ENCODE peak calls at places on chromosomes 7 and 10, in eight cellular contexts. Y, Q, Z, J, E, K, X and O are unnamed samples. For H3K4me1, the result is how much of the 10 kb centered on the place peaks cover.

GRCh38 chr10:79604294-79604693 is 6.4 kb upstream of the SFTPA1 start:
- DNase-seq in Y (no peak), Q (no peak), Z (no peak), J (no peak), E (no peak), K (no peak), X (no peak), O (no peak)

GRCh38 chr7:128829391-128830166 is 627 bp upstream of the FLNC start:
- DNase-seq in Y (peak), Q (peak), Z (peak), J (peak), E (no peak), K (peak), X (no peak), O (no peak)

GRCh38 chr7:129864042-129864441 is 88.7 kb downstream of the UBE2H start:
- DNase-seq in Y (no peak), Q (no peak), Z (no peak), J (peak), E (no peak), K (no peak), X (no peak), O (no peak)

GRCh38 chr10:101779544-101780186 is 3.6 kb downstream of the NPM3 start:
- DNase-seq in Y (peak), Q (peak), Z (peak), J (peak), E (peak), K (peak), X (peak), O (peak)

GRCh38 chr7:29194594-29195417 is at the start of gene CHN2:
- DNase-seq in Y (peak), Q (peak), Z (no peak), J (peak), E (peak), K (peak), X (peak), O (peak)

GRCh38 chr10:36885746-36886145 is 239.7 kb upstream of the ANKRD30A start:
- DNase-seq in Y (no peak), Q (no peak), Z (no peak), J (no peak), E (no peak), K (no peak), X (no peak), O (no peak)

GRCh38 chr7:41814888-41815287 is 112.0 kb upstream of the INHBA start:
- DNase-seq in Y (no peak), Q (no peak), Z (no peak), J (no peak), E (no peak), K (no peak), X (no peak), O (no peak)

GRCh38 chr7:92696584-92696983 is 106.4 kb upstream of the FAM133B start:
- DNase-seq in Y (no peak), Q (no peak), Z (no peak), J (no peak), E (no peak), K (no peak), X (no peak), O (no peak)

GRCh38 chr7:41916450-41916927 is 213.6 kb upstream of the INHBA start:
- DNase-seq in Y (no peak), Q (no peak), Z (peak), J (no peak), E (no peak), K (peak), X (no peak), O (no peak)

GRCh38 chr10:15997313-15997712 is 137.0 kb upstream of the MINDY3 start:
- DNase-seq in Y (no peak), Q (no peak), Z (no peak), J (no peak), E (no peak), K (no peak), X (no peak), O (no peak)

GRCh38 chr10:124293641-124294449 is 124.9 kb downstream of the OAT start:
- DNase-seq in Y (no peak), Q (no peak), Z (no peak), J (no peak), E (no peak), K (no peak), X (peak), O (no peak)

GRCh38 chr7:100208911-100209408 is 10.8 kb upstream of the PVRIG start:
- DNase-seq in Y (no peak), Q (no peak), Z (no peak), J (no peak), E (no peak), K (no peak), X (peak), O (peak)

GRCh38 chr10:69018613-69019012 is 30.0 kb downstream of the KIFBP start:
- DNase-seq in Y (peak), Q (no peak), Z (no peak), J (no peak), E (no peak), K (no peak), X (no peak), O (no peak)

GRCh38 chr7:32154797-32155196 is 84.6 kb upstream of the PDE1C start:
- DNase-seq in Y (no peak), Q (peak), Z (peak), J (peak), E (no peak), K (no peak), X (no peak), O (no peak)

GRCh38 chr10:94963901-94964300 is 25.4 kb downstream of the CYP2C9 start:
- DNase-seq in Y (peak), Q (no peak), Z (peak), J (no peak), E (no peak), K (peak), X (no peak), O (peak)

GRCh38 chr7:129908181-129908580 is 44.6 kb downstream of the UBE2H start:
- DNase-seq in Y (no peak), Q (no peak), Z (no peak), J (no peak), E (no peak), K (no peak), X (no peak), O (no peak)

GRCh38 chr7:2717905-2718702 is 30.1 kb downstream of the AMZ1 start:
- DNase-seq in Y (peak), Q (no peak), Z (no peak), J (no peak), E (no peak), K (no peak), X (no peak), O (no peak)

GRCh38 chr10:13977861-13978843 is 352.6 kb downstream of the FRMD4A start:
- DNase-seq in Y (no peak), Q (no peak), Z (peak), J (no peak), E (no peak), K (no peak), X (no peak), O (no peak)

GRCh38 chr7:32103361-32103760 is 33.2 kb upstream of the PDE1C start:
- DNase-seq in Y (no peak), Q (no peak), Z (no peak), J (no peak), E (no peak), K (no peak), X (no peak), O (no peak)

GRCh38 chr10:62541811-62542210 is 167.6 kb downstream of the ZNF365 start:
- DNase-seq in Y (no peak), Q (no peak), Z (no peak), J (no peak), E (peak), K (peak), X (peak), O (no peak)

GRCh38 chr10:114648368-114648767 is 9.7 kb downstream of the ABLIM1 start:
- DNase-seq in Y (no peak), Q (no peak), Z (peak), J (no peak), E (no peak), K (peak), X (no peak), O (peak)

GRCh38 chr10:100969175-100970075 is at the start of gene SEMA4G:
- DNase-seq in Y (peak), Q (peak), Z (peak), J (peak), E (peak), K (peak), X (peak), O (peak)

GRCh38 chr7:109246330-109247077 is 676.8 kb downstream of the DNAJB9 start:
- DNase-seq in Y (no peak), Q (no peak), Z (no peak), J (peak), E (no peak), K (peak), X (no peak), O (no peak)

GRCh38 chr10:111113238-111113960 is 36.6 kb downstream of the ADRA2A start:
- DNase-seq in Y (peak), Q (no peak), Z (no peak), J (no peak), E (no peak), K (no peak), X (no peak), O (no peak)

GRCh38 chr7:2209146-2209960 is 23.4 kb downstream of the MAD1L1 start:
- DNase-seq in Y (peak), Q (peak), Z (peak), J (peak), E (peak), K (peak), X (peak), O (peak)

GRCh38 chr7:112942981-112943380 is 143.6 kb downstream of the GPR85 start:
- DNase-seq in Y (no peak), Q (no peak), Z (no peak), J (no peak), E (no peak), K (peak), X (no peak), O (no peak)

GRCh38 chr10:75492151-75492550 is 60.7 kb downstream of the LRMDA start:
- DNase-seq in Y (no peak), Q (no peak), Z (no peak), J (no peak), E (no peak), K (no peak), X (no peak), O (no peak)

GRCh38 chr10:89301721-89302445 is at the start of gene IFIT2:
- DNase-seq in Y (no peak), Q (no peak), Z (peak), J (peak), E (no peak), K (peak), X (peak), O (peak)

DNA sequence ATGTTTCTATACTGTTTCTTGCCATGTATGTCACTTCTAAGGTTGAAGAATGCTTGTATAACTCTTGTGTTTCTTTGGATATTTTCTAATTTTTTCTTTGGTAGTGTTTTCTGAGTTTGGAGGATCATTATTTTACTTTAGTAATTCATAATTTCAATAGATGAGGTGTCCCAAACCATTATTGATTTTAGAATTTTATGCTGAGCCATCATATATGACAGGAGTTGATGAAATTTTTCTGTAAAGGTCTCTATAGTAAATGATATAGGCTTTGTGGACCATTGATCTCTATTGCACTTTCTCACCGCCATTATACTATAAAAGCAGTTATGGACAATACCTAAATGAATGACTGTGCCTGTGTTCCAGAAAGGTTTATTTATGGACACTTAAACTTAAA is 183.3 kb upstream of the PPP1R3A start:
- DNase-seq in Y (no peak), Q (no peak), Z (no peak), J (no peak), E (no peak), K (no peak), X (no peak), O (no peak)
- H3K4me1 ChIP-seq in Y (under half), Q (half or more), Z (under half), J (under half), E (under half), K (under half), X (under half), O (under half)

GRCh38 chr10:72812798-72813430 is 80.6 kb upstream of the OIT3 start:
- DNase-seq in Y (no peak), Q (no peak), Z (peak), J (no peak), E (no peak), K (peak), X (no peak), O (no peak)
- H3K4me1 ChIP-seq in Y (under half), Q (under half), Z (under half), J (under half), E (under half), K (under half), X (under half), O (under half)

GRCh38 chr7:30306977-30307376 is 22.6 kb downstream of the ZNRF2 start:
- DNase-seq in Y (no peak), Q (no peak), Z (no peak), J (no peak), E (no peak), K (no peak), X (no peak), O (no peak)
- H3K4me1 ChIP-seq in Y (under half), Q (half or more), Z (under half), J (half or more), E (under half), K (under half), X (under half), O (under half)

DNA sequence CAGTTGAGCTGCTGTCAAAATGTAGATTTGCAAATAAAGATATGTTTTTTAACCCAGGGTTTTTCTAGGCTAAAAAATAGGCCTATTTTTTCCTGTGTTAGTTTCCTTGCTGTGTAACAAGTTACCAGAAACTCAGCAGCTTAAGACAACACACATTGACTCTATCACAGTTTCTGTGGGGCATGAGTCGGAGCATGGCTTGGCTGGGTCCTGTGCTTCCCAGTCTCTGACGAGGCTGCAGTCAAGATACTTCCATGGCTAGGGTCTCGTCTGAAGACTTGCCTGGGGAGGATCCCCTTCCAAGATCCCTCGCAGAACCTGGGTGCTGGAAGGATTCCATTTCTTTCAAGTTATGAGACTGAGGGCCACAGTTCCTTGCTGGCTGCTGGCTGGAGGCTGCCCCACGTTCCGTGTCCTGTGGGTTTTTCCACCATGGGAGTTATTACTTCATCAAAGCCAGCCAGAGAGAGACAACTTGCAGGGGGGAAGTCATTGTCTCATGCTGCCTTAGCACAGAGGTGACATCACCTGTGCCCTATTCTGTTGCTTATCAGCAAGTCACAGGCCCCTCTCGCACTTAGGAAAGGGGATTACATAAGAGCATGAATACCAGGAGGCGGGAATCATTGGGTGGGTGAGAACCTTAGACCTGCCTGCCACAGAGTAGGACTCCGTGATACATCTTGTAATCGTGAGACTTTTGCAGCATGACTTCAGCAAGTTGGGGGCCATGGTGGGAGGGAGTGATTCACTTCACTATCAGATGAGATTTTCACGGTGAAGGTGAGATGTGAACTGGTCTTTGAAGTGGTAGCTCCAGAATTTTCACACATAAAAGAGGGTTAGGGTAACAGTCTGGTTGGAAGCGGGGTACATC is 77.9 kb downstream of the CCNY start:
- DNase-seq in Y (peak), Q (no peak), Z (peak), J (no peak), E (no peak), K (peak), X (no peak), O (no peak)
- H3K4me1 ChIP-seq in Y (under half), Q (half or more), Z (under half), J (half or more), E (under half), K (under half), X (under half), O (under half)

DNA sequence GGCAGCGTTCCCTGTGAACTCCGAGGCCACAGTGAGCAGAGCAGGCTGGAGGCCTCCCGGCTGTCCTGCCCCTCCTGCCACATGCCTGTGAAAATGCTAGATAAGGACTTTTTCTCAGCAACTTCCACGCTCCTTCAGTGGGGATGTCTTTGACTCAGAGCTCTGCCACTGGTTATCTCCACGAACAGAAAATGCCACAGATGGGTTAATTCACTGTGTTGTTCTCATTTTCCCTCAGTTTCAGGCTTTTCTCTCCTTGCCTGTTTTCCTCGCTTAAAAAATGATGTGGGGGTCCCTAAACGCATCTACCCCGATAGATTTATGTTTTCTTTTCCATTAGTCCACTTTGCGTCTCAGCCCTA is 51.3 kb downstream of the IKZF1 start:
- DNase-seq in Y (peak), Q (no peak), Z (no peak), J (no peak), E (no peak), K (no peak), X (no peak), O (no peak)
- H3K4me1 ChIP-seq in Y (under half), Q (under half), Z (under half), J (under half), E (under half), K (under half), X (under half), O (under half)

GRCh38 chr10:132310701-132311337 is 3.1 kb upstream of the STK32C start:
- DNase-seq in Y (no peak), Q (no peak), Z (no peak), J (no peak), E (no peak), K (no peak), X (peak), O (no peak)
- H3K4me1 ChIP-seq in Y (under half), Q (under half), Z (under half), J (under half), E (under half), K (under half), X (under half), O (under half)

DNA sequence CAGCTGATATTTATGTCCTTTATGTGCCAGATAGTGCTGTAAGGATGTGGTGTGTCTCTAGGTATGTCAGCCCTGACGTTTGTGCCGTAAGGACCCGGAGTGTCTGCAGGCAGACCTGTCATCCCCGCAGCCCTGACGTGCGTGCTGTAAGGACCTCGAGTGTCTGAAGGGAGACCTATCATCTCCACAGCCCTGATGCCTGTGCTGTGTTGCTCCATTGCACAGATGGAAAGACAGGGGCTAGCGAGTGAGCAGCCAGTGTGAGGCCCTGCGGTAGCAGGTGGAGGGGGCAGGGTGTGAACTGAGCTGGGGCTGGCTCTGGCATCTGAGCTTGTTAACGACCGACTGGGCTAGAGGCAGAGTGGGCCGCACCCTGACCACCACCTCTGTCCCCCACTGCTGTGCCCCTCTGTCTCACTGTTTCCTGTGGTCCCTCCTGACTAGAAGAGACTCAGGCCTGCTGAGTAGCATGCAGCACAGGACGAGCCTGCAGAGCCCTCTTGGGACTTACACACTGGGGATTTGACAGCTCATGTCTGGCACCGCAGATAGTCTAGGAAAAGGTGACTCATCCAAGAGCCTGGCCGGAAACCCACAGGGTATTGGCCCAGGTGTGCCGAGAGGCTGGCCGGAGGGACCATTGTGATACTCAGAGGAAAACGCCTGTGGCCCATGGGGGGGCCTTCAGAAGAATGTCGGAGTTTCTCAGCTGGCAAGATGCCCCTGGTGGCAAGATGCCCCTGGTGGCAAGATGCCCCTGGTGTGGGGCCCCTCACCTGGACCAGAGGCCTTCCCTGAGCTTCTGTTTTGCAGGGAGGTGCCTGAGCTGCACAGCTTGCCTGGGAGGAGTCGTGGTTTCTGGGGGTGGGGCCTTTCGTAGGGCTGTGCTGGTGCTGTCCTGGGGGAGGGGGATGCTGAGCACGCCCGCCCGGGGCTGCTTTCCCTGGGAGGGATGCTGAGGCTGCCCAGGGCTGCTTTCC is 34.3 kb downstream of the INPP5A start:
- DNase-seq in Y (peak), Q (peak), Z (peak), J (peak), E (no peak), K (peak), X (peak), O (peak)
- H3K4me1 ChIP-seq in Y (under half), Q (under half), Z (under half), J (half or more), E (half or more), K (under half), X (under half), O (under half)

GRCh38 chr7:22808140-22808539 is 14.5 kb downstream of the TOMM7 start:
- DNase-seq in Y (no peak), Q (no peak), Z (no peak), J (no peak), E (no peak), K (no peak), X (no peak), O (no peak)
- H3K4me1 ChIP-seq in Y (under half), Q (under half), Z (under half), J (under half), E (under half), K (under half), X (under half), O (under half)

DNA sequence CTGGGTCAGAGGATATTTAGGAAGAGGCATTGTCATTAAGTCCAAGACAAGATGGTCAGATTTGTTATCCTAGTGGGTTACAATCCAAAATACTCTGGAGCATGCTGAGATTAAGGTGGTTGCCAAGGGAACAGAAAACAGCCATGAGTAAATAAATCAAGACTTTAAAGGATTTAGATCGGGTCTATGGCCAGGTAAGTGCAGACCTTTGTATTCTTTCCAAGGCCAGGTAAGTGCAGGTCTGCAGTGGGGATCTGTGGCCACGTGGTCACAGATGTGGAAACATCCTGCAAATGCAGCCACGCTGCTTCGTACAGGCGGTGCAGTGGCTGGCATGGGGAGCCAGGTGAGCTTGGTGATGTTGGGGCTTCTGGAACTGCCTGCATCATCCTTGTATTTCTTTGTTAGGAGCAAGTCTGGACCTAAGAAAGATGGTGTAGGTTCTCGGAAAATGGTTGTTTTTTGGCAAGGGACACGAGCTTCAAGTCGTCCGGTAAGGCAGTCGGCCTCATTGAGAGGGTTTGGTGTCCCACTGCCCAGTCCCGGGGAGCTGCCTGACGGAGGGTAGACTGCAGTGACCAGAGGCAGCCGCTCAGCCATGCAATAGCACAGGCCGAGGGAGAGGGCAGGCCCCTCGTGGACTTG is 21.8 kb downstream of the ZNF775 start:
- DNase-seq in Y (peak), Q (no peak), Z (no peak), J (no peak), E (no peak), K (peak), X (no peak), O (peak)
- H3K4me1 ChIP-seq in Y (under half), Q (under half), Z (under half), J (under half), E (under half), K (half or more), X (under half), O (under half)